ENCODE peak calls at places on chromosomes 16 and 17, in eight cellular contexts. W, K, R, Q, Y, H, G and Z are unnamed samples.

GRCh38 chr16:14132696-14133048 is 61.6 kb downstream of the MRTFB start:
- DNase-seq in W (no peak), K (no peak), R (no peak), Q (no peak), Y (no peak), H (no peak), G (no peak), Z (no peak)

GRCh38 chr17:10767237-10767636 is 36.7 kb downstream of the TMEM238L start:
- DNase-seq in W (no peak), K (no peak), R (no peak), Q (no peak), Y (no peak), H (no peak), G (no peak), Z (no peak)

GRCh38 chr17:35076874-35077273 is 13.4 kb upstream of the RFFL start:
- DNase-seq in W (no peak), K (no peak), R (no peak), Q (no peak), Y (no peak), H (no peak), G (no peak), Z (no peak)

GRCh38 chr16:86854058-86854621 is 275.8 kb downstream of the FOXL1 start:
- DNase-seq in W (no peak), K (no peak), R (no peak), Q (no peak), Y (no peak), H (no peak), G (no peak), Z (no peak)

GRCh38 chr17:63189082-63189481 is 223.0 kb downstream of the TANC2 start:
- DNase-seq in W (no peak), K (no peak), R (no peak), Q (no peak), Y (no peak), H (no peak), G (no peak), Z (no peak)

GRCh38 chr16:67943619-67944503 is at the start of gene LCAT:
- DNase-seq in W (no peak), K (no peak), R (no peak), Q (no peak), Y (peak), H (no peak), G (no peak), Z (peak)

GRCh38 chr16:17836868-17837602 is 366.3 kb upstream of the XYLT1 start:
- DNase-seq in W (no peak), K (peak), R (no peak), Q (no peak), Y (no peak), H (no peak), G (no peak), Z (no peak)

GRCh38 chr17:33292184-33292980 is 713 bp downstream of the ASIC2 start:
- DNase-seq in W (no peak), K (peak), R (peak), Q (no peak), Y (no peak), H (no peak), G (no peak), Z (peak)

GRCh38 chr17:39777534-39778365 is 40.0 kb downstream of the GRB7 start:
- DNase-seq in W (peak), K (no peak), R (no peak), Q (no peak), Y (no peak), H (no peak), G (no peak), Z (no peak)

GRCh38 chr16:2092866-2093265 is 42.8 kb downstream of the PKD1 start:
- DNase-seq in W (no peak), K (no peak), R (no peak), Q (no peak), Y (no peak), H (no peak), G (no peak), Z (no peak)

GRCh38 chr17:2755941-2756724 is 6.7 kb upstream of the CCDC92B start:
- DNase-seq in W (no peak), K (peak), R (peak), Q (no peak), Y (no peak), H (no peak), G (no peak), Z (no peak)

GRCh38 chr17:66351053-66351452 is 48.6 kb downstream of the PRKCA start:
- DNase-seq in W (no peak), K (no peak), R (no peak), Q (no peak), Y (peak), H (no peak), G (no peak), Z (no peak)

GRCh38 chr16:11140466-11140865 is 115.5 kb downstream of the SOCS1 start:
- DNase-seq in W (no peak), K (no peak), R (no peak), Q (no peak), Y (no peak), H (no peak), G (no peak), Z (no peak)

GRCh38 chr16:86195863-86196630 is 297.1 kb downstream of the IRF8 start:
- DNase-seq in W (no peak), K (peak), R (peak), Q (no peak), Y (no peak), H (no peak), G (no peak), Z (no peak)

GRCh38 chr16:30117768-30118167 is 4.4 kb upstream of the GDPD3 start:
- DNase-seq in W (no peak), K (peak), R (no peak), Q (no peak), Y (no peak), H (no peak), G (no peak), Z (no peak)

GRCh38 chr16:82219298-82219697 is 49.3 kb upstream of the MPHOSPH6 start:
- DNase-seq in W (no peak), K (no peak), R (no peak), Q (no peak), Y (no peak), H (no peak), G (no peak), Z (no peak)

GRCh38 chr16:72072514-72073342 is 9.7 kb downstream of the HPR start:
- DNase-seq in W (no peak), K (peak), R (no peak), Q (no peak), Y (peak), H (no peak), G (no peak), Z (no peak)

GRCh38 chr17:48546187-48546923 is 1.4 kb upstream of the HOXB2 start:
- DNase-seq in W (no peak), K (peak), R (peak), Q (no peak), Y (no peak), H (no peak), G (no peak), Z (no peak)

GRCh38 chr17:66805567-66805966 is 29.4 kb upstream of the CACNG5 start:
- DNase-seq in W (no peak), K (no peak), R (no peak), Q (peak), Y (no peak), H (no peak), G (no peak), Z (no peak)

GRCh38 chr16:55462241-55462640 is 16.8 kb upstream of the MMP2 start:
- DNase-seq in W (no peak), K (no peak), R (no peak), Q (no peak), Y (no peak), H (no peak), G (no peak), Z (no peak)

GRCh38 chr17:83203073-83203471 is 123.7 kb downstream of the METRNL start:
- DNase-seq in W (no peak), K (no peak), R (no peak), Q (no peak), Y (no peak), H (no peak), G (no peak), Z (peak)

GRCh38 chr17:35084987-35085386 is 21.5 kb upstream of the RFFL start:
- DNase-seq in W (no peak), K (no peak), R (no peak), Q (no peak), Y (no peak), H (no peak), G (no peak), Z (no peak)